ENCODE peak calls at places on chromosomes 1 and 21, in five cellular contexts. V, L, X, Z and K are unnamed samples.

GRCh38 chr1:47708658-47709301 is 270.9 kb downstream of the FOXD2 start:
- DNase-seq in V (no peak), L (no peak), X (no peak), Z (peak), K (peak)

GRCh38 chr1:115977481-115978258 is 1.4 kb downstream of the SLC22A15 start:
- DNase-seq in V (peak), L (peak), X (no peak), Z (peak), K (no peak)

GRCh38 chr1:3695326-3696217 is 43.3 kb downstream of the TP73 start:
- DNase-seq in V (peak), L (no peak), X (peak), Z (peak), K (peak)

GRCh38 chr21:27346041-27346448 is 379.2 kb upstream of the ADAMTS5 start:
- DNase-seq in V (peak), L (no peak), X (peak), Z (no peak), K (peak)

GRCh38 chr1:74375376-74375775 is 137.0 kb downstream of the LRRC53 start:
- DNase-seq in V (no peak), L (no peak), X (peak), Z (no peak), K (no peak)

GRCh38 chr1:213376862-213377372 is 325.9 kb downstream of the RPS6KC1 start:
- DNase-seq in V (no peak), L (no peak), X (no peak), Z (peak), K (no peak)

GRCh38 chr21:38820471-38821239 is 14.9 kb downstream of the ETS2 start:
- DNase-seq in V (no peak), L (no peak), X (no peak), Z (no peak), K (no peak)

GRCh38 chr1:78472851-78473496 is 17.8 kb upstream of the PTGFR start:
- DNase-seq in V (no peak), L (no peak), X (no peak), Z (no peak), K (no peak)

GRCh38 chr1:29339176-29339575 is 102.9 kb downstream of the PTPRU start:
- DNase-seq in V (no peak), L (no peak), X (no peak), Z (no peak), K (no peak)

GRCh38 chr1:51313961-51314777 is 16.2 kb downstream of the TTC39A start:
- DNase-seq in V (peak), L (peak), X (peak), Z (peak), K (peak)

GRCh38 chr1:234866007-234866866 is 256.3 kb upstream of the IRF2BP2 start:
- DNase-seq in V (peak), L (peak), X (peak), Z (peak), K (peak)

GRCh38 chr1:163540727-163541126 is 219.0 kb downstream of the NUF2 start:
- DNase-seq in V (no peak), L (no peak), X (no peak), Z (no peak), K (no peak)

GRCh38 chr1:107286125-107286524 is 145.3 kb downstream of the NTNG1 start:
- DNase-seq in V (no peak), L (no peak), X (no peak), Z (no peak), K (no peak)

GRCh38 chr21:16193758-16194606 is 464.2 kb downstream of the USP25 start:
- DNase-seq in V (peak), L (peak), X (peak), Z (peak), K (peak)

GRCh38 chr21:45699966-45700365 is 56.4 kb downstream of the PCBP3 start:
- DNase-seq in V (no peak), L (peak), X (no peak), Z (no peak), K (no peak)